ENCODE peak calls at places on chromosome 10, in seven cellular contexts. M is HepG2, W is HCT116, D is GM12878, A is H1, N is K562, I is SK-N-SH. R is an unnamed sample.

GRCh38 chr10:42836771-42837468 is 54.3 kb downstream of the BMS1 start:
- DNase-seq in W (no peak), D (no peak), N (no peak), A (no peak), M (peak; percentile 3), I (peak; percentile 82), R (no peak)

GRCh38 chr10:8365935-8366911 is 311.7 kb downstream of the GATA3 start:
- DNase-seq in A (no peak), I (no peak), D (peak; percentile 12), N (no peak), W (no peak), M (peak; percentile 42), R (no peak)

GRCh38 chr10:58438986-58439385 is 53.8 kb downstream of the TFAM start:
- DNase-seq in I (no peak), D (no peak), M (no peak), W (no peak), N (no peak), A (no peak), R (no peak)

GRCh38 chr10:16458196-16458977 is 21.6 kb downstream of the PTER start:
- DNase-seq in M (no peak), I (peak; percentile 9), N (no peak), W (no peak), A (no peak), D (no peak), R (no peak)

GRCh38 chr10:73577788-73578187 is 13.4 kb downstream of the USP54 start:
- DNase-seq in W (no peak), D (no peak), M (no peak), N (no peak), I (no peak), A (no peak), R (no peak)

GRCh38 chr10:115355162-115355760 is 262.1 kb downstream of the ATRNL1 start:
- DNase-seq in M (peak; percentile 63), D (peak; percentile 15), I (peak; percentile 53), N (peak; percentile 40), A (peak; percentile 49), W (peak; percentile 81), R (peak; percentile 61)

GRCh38 chr10:3825244-3825643 is 40.2 kb upstream of the KLF6 start:
- DNase-seq in D (no peak), M (peak; percentile 77), N (peak; percentile 48), A (no peak), W (no peak), I (no peak), R (no peak)

GRCh38 chr10:79098596-79099015 is 29.8 kb downstream of the ZMIZ1 start:
- DNase-seq in I (no peak), D (peak; percentile 57), W (no peak), A (no peak), M (no peak), N (no peak), R (no peak)

GRCh38 chr10:74586088-74586585 is 240.3 kb upstream of the KAT6B start:
- DNase-seq in I (peak; percentile 12), M (no peak), A (no peak), N (peak; percentile 12), D (peak; percentile 73), W (no peak), R (no peak)

GRCh38 chr10:21479553-21480315 is 45.7 kb downstream of the SKIDA1 start:
- DNase-seq in A (no peak), I (no peak), D (no peak), N (no peak), W (no peak), M (peak; percentile 27), R (no peak)

GRCh38 chr10:123154943-123155505 is 822 bp downstream of the BUB3 start:
- DNase-seq in W (peak; percentile 31), M (peak; percentile 26), A (no peak), I (no peak), N (peak; percentile 60), D (no peak), R (no peak)

GRCh38 chr10:118007773-118008172 is 39.0 kb downstream of the RAB11FIP2 start:
- DNase-seq in W (no peak), I (no peak), A (no peak), M (no peak), N (peak; percentile 7), D (no peak), R (no peak)

DNA sequence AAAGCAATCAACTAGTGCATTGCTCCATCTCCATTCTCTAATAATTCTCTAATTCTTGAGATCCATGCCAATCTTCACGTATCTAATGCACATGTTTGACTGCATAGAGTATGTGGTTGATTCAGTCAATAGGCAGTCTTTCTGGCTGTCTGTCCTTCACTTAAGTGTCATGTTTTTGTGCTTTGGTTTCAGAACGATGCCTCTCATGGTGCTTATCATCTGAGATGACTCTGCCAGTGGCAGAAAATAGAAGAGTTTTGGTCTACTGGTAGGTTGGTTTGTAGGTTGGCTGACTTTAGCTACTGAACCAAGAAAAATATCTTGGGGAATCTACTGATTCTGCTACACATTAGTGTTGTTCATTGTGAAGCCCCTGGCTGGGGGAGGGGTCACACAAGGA is 364.2 kb downstream of the SFMBT2 start:
- DNase-seq in D (peak; percentile 13), N (no peak), I (no peak), A (no peak), M (no peak), W (no peak), R (no peak)
- TF ChIP-seq YY1 in D (no peak), N (no peak), I (no peak), A (no peak), M (no peak), W (no peak), R (no peak)

GRCh38 chr10:34731885-34732701 is 83.0 kb downstream of the PARD3 start:
- DNase-seq in M (no peak), N (no peak), A (no peak), D (no peak), W (no peak), I (no peak), R (no peak)
- TF ChIP-seq YY1 in M (no peak), N (no peak), A (no peak), D (no peak), W (no peak), I (no peak), R (no peak)

DNA sequence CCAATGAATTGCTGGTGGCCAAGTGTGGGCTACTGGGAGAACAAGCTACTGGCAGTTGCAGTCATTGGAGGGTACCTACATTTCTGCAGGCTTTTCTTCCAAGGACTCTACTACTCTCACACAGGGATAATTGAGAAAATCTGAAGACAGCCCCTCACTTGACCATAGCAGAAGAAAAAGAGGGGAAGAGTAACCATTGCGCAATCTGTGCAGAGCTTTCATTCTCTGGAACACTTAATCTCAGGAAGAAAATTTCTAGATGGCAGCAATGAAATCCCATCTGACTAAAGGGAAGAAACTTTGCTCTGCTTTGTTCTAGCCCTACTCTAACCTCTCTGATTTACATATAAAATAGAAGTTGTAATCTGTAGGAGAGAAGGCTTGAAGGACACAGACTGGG is 1239.6 kb upstream of the SORCS1 start:
- DNase-seq in A (no peak), D (no peak), N (no peak), I (no peak), W (no peak), M (no peak), R (no peak)
- TF ChIP-seq YY1 in A (no peak), D (no peak), N (no peak), I (no peak), W (no peak), M (no peak), R (no peak)

DNA sequence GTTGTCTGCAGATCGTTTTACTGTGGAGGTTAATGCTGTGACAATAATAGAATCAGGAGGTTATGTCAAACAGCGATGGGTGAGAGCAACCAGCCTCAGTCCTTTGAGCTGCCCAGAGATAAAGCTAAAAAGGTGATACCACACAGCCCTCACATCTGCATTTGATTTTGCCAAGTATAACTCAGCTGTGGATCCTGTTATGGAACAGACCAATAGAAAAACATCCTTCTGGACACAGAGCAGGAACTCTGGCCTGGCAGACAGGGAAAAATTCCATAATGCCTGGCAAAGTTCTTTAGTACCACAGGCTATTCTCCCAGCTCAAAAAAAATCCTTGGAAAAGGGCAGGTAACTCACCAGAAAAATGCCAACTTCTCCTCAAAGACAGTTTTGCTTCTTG is 87.1 kb upstream of the PDLIM1 start:
- DNase-seq in D (no peak), A (no peak), M (no peak), N (no peak), I (peak; percentile 60), W (no peak), R (no peak)
- TF ChIP-seq YY1 in D (no peak), A (no peak), M (no peak), N (no peak), I (no peak), W (no peak), R (no peak)

GRCh38 chr10:31157125-31157983 is 125.7 kb upstream of the ZNF438 start:
- DNase-seq in N (no peak), W (no peak), M (no peak), D (no peak), A (no peak), I (no peak), R (no peak)
- TF ChIP-seq YY1 in N (no peak), W (no peak), M (no peak), D (no peak), A (no peak), I (no peak), R (no peak)

DNA sequence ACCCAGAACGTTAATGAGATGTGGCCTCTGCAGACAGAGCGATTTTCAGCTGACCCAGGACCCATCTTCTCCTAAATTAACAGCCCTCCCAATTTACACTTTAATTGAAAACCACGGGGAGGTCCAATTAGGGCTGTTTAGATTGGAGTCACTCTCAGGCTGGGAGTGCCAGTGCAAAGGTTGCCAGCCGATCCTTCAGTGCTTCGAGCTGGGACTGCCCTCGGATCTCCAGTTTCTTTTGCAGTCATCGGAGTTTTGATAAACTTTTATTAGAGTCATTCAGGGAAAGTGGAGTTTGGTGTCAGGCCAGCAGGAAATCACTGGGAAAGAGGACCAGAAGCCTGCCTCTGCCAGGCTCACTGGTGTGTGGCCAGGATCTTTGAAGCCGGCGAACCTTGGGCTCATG is 108.0 kb downstream of the DOCK1 start:
- DNase-seq in I (no peak), A (no peak), N (no peak), W (no peak), D (no peak), M (no peak), R (no peak)
- TF ChIP-seq YY1 in I (no peak), A (no peak), N (no peak), W (no peak), D (no peak), M (no peak), R (no peak)

DNA sequence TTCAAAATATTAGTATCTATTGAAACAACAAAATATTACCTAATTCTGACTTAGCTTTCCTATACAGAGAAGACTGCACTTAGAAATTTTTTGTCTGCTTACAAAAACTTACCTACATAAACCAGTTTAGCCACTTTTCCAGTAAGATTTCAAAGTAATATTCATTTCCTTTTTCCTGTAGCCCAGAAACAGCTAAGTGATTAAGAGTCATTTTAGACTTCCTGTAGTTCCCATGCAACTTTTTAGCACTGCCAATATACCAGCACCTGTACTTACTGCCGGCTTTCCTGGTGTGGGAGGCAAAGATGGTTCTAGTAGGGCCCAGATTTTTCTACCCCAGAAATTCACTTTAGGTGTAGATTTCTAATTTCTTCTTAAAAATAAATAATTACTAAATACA is 21.8 kb downstream of the NT5C2 start:
- DNase-seq in M (no peak), A (no peak), D (no peak), N (no peak), I (no peak), W (no peak), R (no peak)
- TF ChIP-seq YY1 in M (no peak), A (no peak), D (no peak), N (no peak), I (no peak), W (no peak), R (no peak)

DNA sequence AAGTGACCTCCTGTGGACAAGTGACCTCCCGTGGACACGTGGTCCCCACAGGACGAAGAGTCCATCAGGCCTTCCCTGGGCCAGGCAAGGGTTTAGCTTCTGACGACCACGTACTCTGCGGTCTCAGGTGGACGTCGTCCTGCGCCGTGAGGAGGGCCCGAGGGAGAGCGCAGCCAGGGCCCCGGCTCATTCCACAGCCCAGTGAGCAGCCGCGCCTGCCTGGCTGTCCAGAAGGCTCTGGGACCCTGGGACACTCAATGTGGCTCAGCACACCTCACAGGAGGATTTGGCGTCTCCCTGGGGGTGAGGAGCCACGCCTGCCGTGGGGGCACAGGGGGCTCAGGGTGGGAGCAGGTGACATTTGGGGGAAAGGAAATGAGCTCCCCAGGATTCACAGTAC is 64.4 kb upstream of the CFAP46 start:
- DNase-seq in I (no peak), A (no peak), W (no peak), M (no peak), D (no peak), N (no peak), R (no peak)
- TF ChIP-seq YY1 in I (no peak), A (no peak), W (no peak), M (no peak), D (no peak), N (no peak), R (no peak)